ENCODE peak calls at places on chromosomes 7 and 10, in nine cellular contexts. One of them, this sample, is unnamed.
A peak's percentile ranks its signal among the peaks of the same experiment; 100 is the strongest.

GRCh38 chr10:132329565-132330485 is 2.2 kb upstream of the LRRC27 start:
- DNase-seq in HCT116: no peak
- DNase-seq in psoas muscle: no peak
- DNase-seq in cardiac muscle cell: no peak
- DNase-seq in fibroblast of lung: peak; percentile 84
- DNase-seq in GM23338: no peak
- DNase-seq in adrenal gland: no peak
- DNase-seq in hepatocyte: no peak
- DNase-seq in ascending aorta: no peak
- DNase-seq in this sample: no peak

GRCh38 chr10:30383366-30383765 is 34.3 kb upstream of the MTPAP start:
- DNase-seq in fibroblast of lung: peak; percentile 61
- DNase-seq in adrenal gland: peak; percentile 19
- DNase-seq in cardiac muscle cell: peak; percentile 6
- DNase-seq in GM23338: no peak
- DNase-seq in psoas muscle: no peak
- DNase-seq in HCT116: no peak
- DNase-seq in hepatocyte: no peak
- DNase-seq in ascending aorta: peak; percentile 56
- DNase-seq in this sample: no peak

GRCh38 chr7:90455163-90456030 is 14.0 kb upstream of the PTTG1IP2 start:
- DNase-seq in fibroblast of lung: peak; percentile 45
- DNase-seq in GM23338: peak; percentile 68
- DNase-seq in adrenal gland: peak; percentile 19
- DNase-seq in ascending aorta: no peak
- DNase-seq in psoas muscle: no peak
- DNase-seq in cardiac muscle cell: peak; percentile 59
- DNase-seq in hepatocyte: peak; percentile 51
- DNase-seq in HCT116: peak; percentile 28
- DNase-seq in this sample: no peak

GRCh38 chr7:80902035-80902434 is 16.8 kb downstream of the SEMA3C start:
- DNase-seq in hepatocyte: no peak
- DNase-seq in cardiac muscle cell: no peak
- DNase-seq in HCT116: no peak
- DNase-seq in fibroblast of lung: no peak
- DNase-seq in ascending aorta: no peak
- DNase-seq in adrenal gland: no peak
- DNase-seq in GM23338: no peak
- DNase-seq in psoas muscle: no peak
- DNase-seq in this sample: no peak

GRCh38 chr10:123563581-123563855 is 102.6 kb upstream of the GPR26 start:
- DNase-seq in HCT116: no peak
- DNase-seq in hepatocyte: no peak
- DNase-seq in fibroblast of lung: no peak
- DNase-seq in cardiac muscle cell: no peak
- DNase-seq in psoas muscle: no peak
- DNase-seq in adrenal gland: no peak
- DNase-seq in ascending aorta: no peak
- DNase-seq in GM23338: no peak
- DNase-seq in this sample: no peak

GRCh38 chr7:452230-452751 is 67.4 kb downstream of the PDGFA start:
- DNase-seq in HCT116: no peak
- DNase-seq in ascending aorta: no peak
- DNase-seq in psoas muscle: no peak
- DNase-seq in GM23338: peak; percentile 71
- DNase-seq in fibroblast of lung: peak; percentile 65
- DNase-seq in cardiac muscle cell: peak; percentile 44
- DNase-seq in adrenal gland: no peak
- DNase-seq in hepatocyte: peak; percentile 75
- DNase-seq in this sample: no peak

GRCh38 chr7:130131191-130131834 is 61.0 kb downstream of the KLHDC10 start:
- DNase-seq in ascending aorta: no peak
- DNase-seq in HCT116: no peak
- DNase-seq in psoas muscle: no peak
- DNase-seq in GM23338: no peak
- DNase-seq in hepatocyte: no peak
- DNase-seq in adrenal gland: no peak
- DNase-seq in fibroblast of lung: no peak
- DNase-seq in cardiac muscle cell: no peak
- DNase-seq in this sample: no peak

GRCh38 chr10:63558132-63558784 is 37.1 kb downstream of the REEP3 start:
- DNase-seq in psoas muscle: no peak
- DNase-seq in hepatocyte: no peak
- DNase-seq in HCT116: no peak
- DNase-seq in adrenal gland: no peak
- DNase-seq in cardiac muscle cell: no peak
- DNase-seq in ascending aorta: no peak
- DNase-seq in fibroblast of lung: no peak
- DNase-seq in GM23338: no peak
- DNase-seq in this sample: no peak

GRCh38 chr7:148699772-148700629 is 1.3 kb downstream of the CUL1 start:
- DNase-seq in psoas muscle: no peak
- DNase-seq in cardiac muscle cell: peak; percentile 39
- DNase-seq in hepatocyte: peak; percentile 23
- DNase-seq in GM23338: peak; percentile 55
- DNase-seq in ascending aorta: no peak
- DNase-seq in adrenal gland: peak; percentile 13
- DNase-seq in HCT116: no peak
- DNase-seq in fibroblast of lung: peak; percentile 59
- DNase-seq in this sample: no peak

GRCh38 chr7:73454424-73454823 is 20.8 kb downstream of the FZD9 start:
- DNase-seq in GM23338: no peak
- DNase-seq in psoas muscle: no peak
- DNase-seq in fibroblast of lung: no peak
- DNase-seq in hepatocyte: no peak
- DNase-seq in adrenal gland: no peak
- DNase-seq in ascending aorta: no peak
- DNase-seq in cardiac muscle cell: no peak
- DNase-seq in HCT116: no peak
- DNase-seq in this sample: no peak

GRCh38 chr7:73448609-73449008 is 15.0 kb downstream of the FZD9 start:
- DNase-seq in fibroblast of lung: no peak
- DNase-seq in HCT116: no peak
- DNase-seq in cardiac muscle cell: no peak
- DNase-seq in GM23338: no peak
- DNase-seq in ascending aorta: no peak
- DNase-seq in psoas muscle: no peak
- DNase-seq in hepatocyte: no peak
- DNase-seq in adrenal gland: no peak
- DNase-seq in this sample: no peak

GRCh38 chr7:73451780-73452398 is 18.3 kb downstream of the FZD9 start:
- DNase-seq in ascending aorta: no peak
- DNase-seq in HCT116: peak; percentile 39
- DNase-seq in fibroblast of lung: peak; percentile 46
- DNase-seq in psoas muscle: no peak
- DNase-seq in hepatocyte: peak; percentile 70
- DNase-seq in cardiac muscle cell: peak; percentile 69
- DNase-seq in adrenal gland: peak; percentile 51
- DNase-seq in GM23338: peak; percentile 72
- DNase-seq in this sample: no peak

GRCh38 chr7:73449422-73449821 is 15.8 kb downstream of the FZD9 start:
- DNase-seq in hepatocyte: no peak
- DNase-seq in ascending aorta: no peak
- DNase-seq in HCT116: no peak
- DNase-seq in fibroblast of lung: no peak
- DNase-seq in cardiac muscle cell: no peak
- DNase-seq in psoas muscle: no peak
- DNase-seq in adrenal gland: no peak
- DNase-seq in GM23338: no peak
- DNase-seq in this sample: no peak

GRCh38 chr7:73452999-73453635 is 19.5 kb downstream of the FZD9 start:
- DNase-seq in psoas muscle: no peak
- DNase-seq in hepatocyte: no peak
- DNase-seq in cardiac muscle cell: no peak
- DNase-seq in fibroblast of lung: no peak
- DNase-seq in HCT116: no peak
- DNase-seq in ascending aorta: no peak
- DNase-seq in adrenal gland: peak; percentile 52
- DNase-seq in GM23338: no peak
- DNase-seq in this sample: no peak
- H3K36me3 ChIP-seq in psoas muscle: peaks cover 95% of the 10 kb centered on the region
- H3K36me3 ChIP-seq in hepatocyte: peaks cover 7% of the 10 kb centered on the region
- H3K36me3 ChIP-seq in cardiac muscle cell: peaks cover 58% of the 10 kb centered on the region
- H3K36me3 ChIP-seq in fibroblast of lung: peaks cover 12% of the 10 kb centered on the region
- H3K36me3 ChIP-seq in HCT116: peaks cover 54% of the 10 kb centered on the region
- H3K36me3 ChIP-seq in ascending aorta: peaks cover 61% of the 10 kb centered on the region
- H3K36me3 ChIP-seq in adrenal gland: peaks cover 77% of the 10 kb centered on the region
- H3K36me3 ChIP-seq in GM23338: peaks cover 58% of the 10 kb centered on the region
- H3K36me3 ChIP-seq in this sample: peaks cover 98% of the 10 kb centered on the region

GRCh38 chr7:117023325-117023854 is 70.1 kb downstream of the ST7 start:
- DNase-seq in hepatocyte: no peak
- DNase-seq in psoas muscle: no peak
- DNase-seq in ascending aorta: no peak
- DNase-seq in HCT116: no peak
- DNase-seq in GM23338: no peak
- DNase-seq in cardiac muscle cell: no peak
- DNase-seq in fibroblast of lung: no peak
- DNase-seq in adrenal gland: no peak
- DNase-seq in this sample: no peak

GRCh38 chr7:117019786-117020604 is 66.7 kb downstream of the ST7 start:
- DNase-seq in HCT116: peak; percentile 54
- DNase-seq in cardiac muscle cell: peak; percentile 85
- DNase-seq in fibroblast of lung: peak; percentile 97
- DNase-seq in ascending aorta: peak; percentile 79
- DNase-seq in GM23338: peak; percentile 65
- DNase-seq in adrenal gland: peak; percentile 76
- DNase-seq in hepatocyte: peak; percentile 88
- DNase-seq in psoas muscle: peak; percentile 54
- DNase-seq in this sample: no peak

GRCh38 chr7:117021960-117022359 is 68.7 kb downstream of the ST7 start:
- DNase-seq in psoas muscle: no peak
- DNase-seq in adrenal gland: no peak
- DNase-seq in hepatocyte: no peak
- DNase-seq in GM23338: no peak
- DNase-seq in ascending aorta: no peak
- DNase-seq in HCT116: no peak
- DNase-seq in fibroblast of lung: no peak
- DNase-seq in cardiac muscle cell: no peak
- DNase-seq in this sample: no peak

GRCh38 chr7:117020605-117021002 is 67.3 kb downstream of the ST7 start:
- DNase-seq in GM23338: peak; percentile 5
- DNase-seq in adrenal gland: no peak
- DNase-seq in cardiac muscle cell: peak; percentile 14
- DNase-seq in hepatocyte: no peak
- DNase-seq in ascending aorta: no peak
- DNase-seq in psoas muscle: no peak
- DNase-seq in fibroblast of lung: no peak
- DNase-seq in HCT116: no peak
- DNase-seq in this sample: no peak

GRCh38 chr7:117021366-117021765 is 68.1 kb downstream of the ST7 start:
- DNase-seq in hepatocyte: no peak
- DNase-seq in psoas muscle: no peak
- DNase-seq in adrenal gland: no peak
- DNase-seq in ascending aorta: no peak
- DNase-seq in fibroblast of lung: no peak
- DNase-seq in HCT116: no peak
- DNase-seq in GM23338: no peak
- DNase-seq in cardiac muscle cell: no peak
- DNase-seq in this sample: no peak
- H3K4me3 ChIP-seq in hepatocyte: peak overlapping the region; percentile 11
- H3K4me3 ChIP-seq in psoas muscle: peak overlapping the region; percentile 65
- H3K4me3 ChIP-seq in adrenal gland: no peak overlapping the region
- H3K4me3 ChIP-seq in ascending aorta: peak overlapping the region; percentile 63
- H3K4me3 ChIP-seq in fibroblast of lung: peak overlapping the region; percentile 57
- H3K4me3 ChIP-seq in HCT116: no peak overlapping the region
- H3K4me3 ChIP-seq in GM23338: no peak overlapping the region
- H3K4me3 ChIP-seq in cardiac muscle cell: peak overlapping the region; percentile 35
- H3K4me3 ChIP-seq in this sample: no peak overlapping the region

GRCh38 chr7:23691320-23691719 is 11.3 kb downstream of the FAM221A start:
- DNase-seq in fibroblast of lung: peak; percentile 78
- DNase-seq in hepatocyte: no peak
- DNase-seq in cardiac muscle cell: no peak
- DNase-seq in GM23338: no peak
- DNase-seq in adrenal gland: no peak
- DNase-seq in ascending aorta: no peak
- DNase-seq in psoas muscle: no peak
- DNase-seq in HCT116: no peak
- DNase-seq in this sample: no peak
- H3K36me3 ChIP-seq in fibroblast of lung: no peaks in the 10 kb centered on the region
- H3K36me3 ChIP-seq in hepatocyte: no peaks in the 10 kb centered on the region
- H3K36me3 ChIP-seq in cardiac muscle cell: no peaks in the 10 kb centered on the region
- H3K36me3 ChIP-seq in GM23338: peaks cover 38% of the 10 kb centered on the region
- H3K36me3 ChIP-seq in adrenal gland: peaks cover 8% of the 10 kb centered on the region
- H3K36me3 ChIP-seq in ascending aorta: peaks cover 5% of the 10 kb centered on the region
- H3K36me3 ChIP-seq in psoas muscle: peaks cover 31% of the 10 kb centered on the region
- H3K36me3 ChIP-seq in HCT116: no peaks in the 10 kb centered on the region
- H3K36me3 ChIP-seq in this sample: peaks cover 74% of the 10 kb centered on the region

GRCh38 chr7:44308741-44309270 is 16.6 kb downstream of the CAMK2B start:
- DNase-seq in fibroblast of lung: no peak
- DNase-seq in HCT116: no peak
- DNase-seq in GM23338: no peak
- DNase-seq in ascending aorta: peak; percentile 61
- DNase-seq in cardiac muscle cell: no peak
- DNase-seq in adrenal gland: no peak
- DNase-seq in hepatocyte: no peak
- DNase-seq in psoas muscle: peak; percentile 58
- DNase-seq in this sample: no peak

GRCh38 chr7:44307905-44308740 is 17.3 kb downstream of the CAMK2B start:
- DNase-seq in psoas muscle: peak; percentile 28
- DNase-seq in hepatocyte: no peak
- DNase-seq in ascending aorta: peak; percentile 48
- DNase-seq in cardiac muscle cell: no peak
- DNase-seq in fibroblast of lung: no peak
- DNase-seq in HCT116: no peak
- DNase-seq in GM23338: no peak
- DNase-seq in adrenal gland: no peak
- DNase-seq in this sample: no peak

GRCh38 chr7:44309271-44310091 is 15.9 kb downstream of the CAMK2B start:
- DNase-seq in fibroblast of lung: peak; percentile 67
- DNase-seq in hepatocyte: peak; percentile 79
- DNase-seq in GM23338: peak; percentile 84
- DNase-seq in psoas muscle: peak; percentile 86
- DNase-seq in ascending aorta: peak; percentile 74
- DNase-seq in cardiac muscle cell: peak; percentile 75
- DNase-seq in HCT116: no peak
- DNase-seq in adrenal gland: peak; percentile 83
- DNase-seq in this sample: no peak

GRCh38 chr7:44311561-44312495 is 13.6 kb downstream of the CAMK2B start:
- DNase-seq in psoas muscle: peak; percentile 48
- DNase-seq in cardiac muscle cell: no peak
- DNase-seq in fibroblast of lung: no peak
- DNase-seq in GM23338: no peak
- DNase-seq in adrenal gland: no peak
- DNase-seq in ascending aorta: peak; percentile 37
- DNase-seq in HCT116: no peak
- DNase-seq in hepatocyte: no peak
- DNase-seq in this sample: no peak

DNA sequence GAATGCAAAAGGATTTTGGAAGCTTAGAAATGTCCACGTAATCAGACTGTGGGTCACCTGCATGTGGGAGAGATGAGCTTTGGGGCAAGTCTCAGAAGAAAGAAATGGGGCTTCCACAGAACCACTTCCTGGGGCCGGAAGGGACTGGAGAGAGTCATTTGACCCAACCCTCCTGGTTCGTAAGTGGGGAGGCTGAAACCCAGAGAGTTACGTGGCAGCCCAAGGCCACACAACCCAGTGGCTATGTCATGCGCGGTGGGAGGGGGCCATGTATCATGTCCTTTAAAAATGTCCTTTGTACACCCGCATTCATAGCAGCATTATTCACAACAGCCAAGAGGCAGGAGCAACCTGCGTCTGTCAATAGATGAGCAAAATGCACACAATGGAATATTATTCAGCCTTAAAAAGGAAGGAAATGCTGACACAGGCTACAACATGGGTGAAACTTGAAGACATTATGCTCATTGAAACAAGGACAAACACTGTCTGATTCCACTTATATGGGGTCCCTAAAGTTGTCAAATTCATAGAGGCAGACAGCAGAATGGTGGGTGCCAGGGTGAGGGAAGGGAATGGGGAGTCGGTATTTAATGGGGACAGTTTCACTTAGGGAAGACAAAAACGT is 15.1 kb downstream of the CAMK2B start:
- DNase-seq in ascending aorta: peak; percentile 35
- DNase-seq in cardiac muscle cell: no peak
- DNase-seq in fibroblast of lung: no peak
- DNase-seq in hepatocyte: no peak
- DNase-seq in HCT116: no peak
- DNase-seq in psoas muscle: peak; percentile 23
- DNase-seq in adrenal gland: peak; percentile 81
- DNase-seq in GM23338: no peak
- DNase-seq in this sample: no peak
- H3K4me3 ChIP-seq in ascending aorta: peak overlapping the region; percentile 57
- H3K4me3 ChIP-seq in cardiac muscle cell: peak overlapping the region; percentile 5
- H3K4me3 ChIP-seq in fibroblast of lung: peak overlapping the region; percentile 44
- H3K4me3 ChIP-seq in hepatocyte: no peak overlapping the region
- H3K4me3 ChIP-seq in HCT116: no peak overlapping the region
- H3K4me3 ChIP-seq in psoas muscle: peak overlapping the region; percentile 68
- H3K4me3 ChIP-seq in adrenal gland: peak overlapping the region; percentile 38
- H3K4me3 ChIP-seq in GM23338: peak overlapping the region; percentile 75
- H3K4me3 ChIP-seq in this sample: peak overlapping the region; percentile 64